ENCODE peak calls at places on chromosomes 2 and 18, in nine cellular contexts. M is sigmoid colon, O is ovary, C is astrocyte, Z is adrenal gland, E is BJ, F is GM12864, G is kidney epithelial cell, S is cardiac muscle cell. L is an unnamed sample.

GRCh38 chr2:238098854-238099708 is 1.1 kb upstream of the ESPNL start:
- DNase-seq in M (no peak), O (no peak), C (no peak), Z (no peak), E (no peak), F (no peak), G (peak; percentile 72), S (no peak), L (no peak)

GRCh38 chr2:62415019-62415431 is 91.0 kb downstream of the TMEM17 start:
- DNase-seq in M (no peak), O (no peak), C (no peak), Z (no peak), E (no peak), F (peak; percentile 78), G (no peak), S (no peak), L (no peak)

GRCh38 chr2:110993557-110994231 is 127.0 kb upstream of the BCL2L11 start:
- DNase-seq in M (no peak), O (no peak), C (no peak), Z (no peak), E (no peak), F (no peak), G (peak; percentile 58), S (peak; percentile 17), L (peak; percentile 54)

GRCh38 chr2:31440764-31441163 is 26.2 kb upstream of the XDH start:
- DNase-seq in M (no peak), O (no peak), C (peak; percentile 95), Z (no peak), E (peak; percentile 85), F (no peak), G (peak; percentile 10), S (no peak), L (peak; percentile 31)

GRCh38 chr2:8576525-8577157 is 105.2 kb upstream of the ID2 start:
- DNase-seq in M (peak; percentile 68), O (no peak), C (no peak), Z (no peak), E (no peak), F (peak; percentile 47), G (no peak), S (no peak), L (no peak)

GRCh38 chr2:234841321-234842015 is 110.3 kb upstream of the SH3BP4 start:
- DNase-seq in M (no peak), O (no peak), C (no peak), Z (no peak), E (no peak), F (no peak), G (no peak), S (no peak), L (no peak)

GRCh38 chr2:173264603-173265366 is 89.9 kb upstream of the CDCA7 start:
- DNase-seq in M (no peak), O (no peak), C (no peak), Z (no peak), E (no peak), F (peak; percentile 61), G (no peak), S (no peak), L (no peak)

GRCh38 chr18:49563130-49563540 is 1.3 kb downstream of the LIPG start:
- DNase-seq in M (no peak), O (no peak), C (peak; percentile 47), Z (no peak), E (no peak), F (no peak), G (no peak), S (no peak), L (no peak)

GRCh38 chr2:46315103-46315890 is 18.1 kb downstream of the EPAS1 start:
- DNase-seq in M (peak; percentile 95), O (peak; percentile 94), C (peak; percentile 97), Z (peak; percentile 85), E (peak; percentile 86), F (no peak), G (peak; percentile 85), S (no peak), L (peak; percentile 90)

GRCh38 chr2:200662727-200663126 is 76.9 kb downstream of the AOX1 start:
- DNase-seq in M (no peak), O (no peak), C (peak; percentile 59), Z (peak; percentile 54), E (peak; percentile 22), F (no peak), G (peak; percentile 43), S (no peak), L (peak; percentile 72)

GRCh38 chr18:77110936-77111335 is 21.6 kb downstream of the MBP start:
- DNase-seq in M (no peak), O (no peak), C (no peak), Z (peak; percentile 7), E (no peak), F (no peak), G (no peak), S (no peak), L (no peak)

GRCh38 chr2:17830053-17831034 is 14.1 kb downstream of the MSGN1 start:
- DNase-seq in M (no peak), O (peak; percentile 53), C (peak; percentile 55), Z (peak; percentile 70), E (peak; percentile 12), F (no peak), G (peak; percentile 50), S (peak; percentile 91), L (no peak)

GRCh38 chr2:18690342-18690741 is 101.0 kb upstream of the NT5C1B start:
- DNase-seq in M (no peak), O (no peak), C (no peak), Z (no peak), E (no peak), F (no peak), G (no peak), S (peak; percentile 18), L (no peak)

GRCh38 chr2:175964195-175964594 is 37.9 kb downstream of the LNPK start:
- DNase-seq in M (no peak), O (no peak), C (no peak), Z (no peak), E (no peak), F (no peak), G (no peak), S (no peak), L (no peak)

GRCh38 chr2:85132392-85132791 is 800 bp upstream of the TCF7L1 start:
- DNase-seq in M (no peak), O (peak; percentile 54), C (peak; percentile 44), Z (no peak), E (no peak), F (no peak), G (no peak), S (no peak), L (no peak)

GRCh38 chr2:234996467-234997270 is 44.9 kb downstream of the SH3BP4 start:
- DNase-seq in M (peak; percentile 58), O (no peak), C (peak; percentile 94), Z (no peak), E (no peak), F (no peak), G (peak; percentile 79), S (peak; percentile 95), L (peak; percentile 84)

GRCh38 chr2:128306081-128306930 is 12.4 kb downstream of the HS6ST1 start:
- DNase-seq in M (peak; percentile 97), O (peak; percentile 89), C (peak; percentile 96), Z (no peak), E (peak; percentile 92), F (no peak), G (peak; percentile 83), S (peak; percentile 27), L (peak; percentile 58)
- TF ChIP-seq CTCF in M (no peak), O (peak; percentile 29), C (peak; percentile 50), Z (no peak), E (peak; percentile 73), F (no peak), G (peak; percentile 60), S (peak; percentile 38), L (peak; percentile 48)

GRCh38 chr2:220850116-220850515 is 722.0 kb downstream of the EPHA4 start:
- DNase-seq in M (no peak), O (no peak), C (no peak), Z (no peak), E (no peak), F (no peak), G (no peak), S (no peak), L (no peak)
- H3K4me3 ChIP-seq in M (no peak overlapping the region), O (no peak overlapping the region), C (no peak overlapping the region), Z (no peak overlapping the region), E (no peak overlapping the region), F (no peak overlapping the region), G (no peak overlapping the region), S (no peak overlapping the region), L (no peak overlapping the region)

DNA sequence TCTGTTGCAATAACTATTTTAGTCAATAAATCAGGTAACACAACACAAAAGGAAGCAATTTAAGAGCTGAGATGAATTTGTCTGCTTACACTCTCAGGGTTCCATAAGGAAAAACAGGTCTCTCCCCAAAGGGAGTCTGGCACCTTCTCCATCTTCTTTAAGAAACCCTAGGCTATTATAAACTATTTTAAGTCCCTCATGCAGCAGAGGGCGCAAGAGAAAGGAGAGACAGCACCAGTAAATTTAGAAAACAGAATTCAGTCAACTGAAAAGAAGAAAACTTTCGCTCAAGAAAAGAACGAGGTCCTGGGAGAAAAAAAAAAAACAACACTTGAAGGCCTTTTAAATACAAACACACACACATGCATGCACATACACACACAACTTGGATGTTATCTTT is 19.1 kb downstream of the SULT1C4 start:
- DNase-seq in M (no peak), O (no peak), C (no peak), Z (no peak), E (no peak), F (no peak), G (no peak), S (no peak), L (no peak)
- TF ChIP-seq CTCF in M (no peak), O (no peak), C (peak; percentile 8), Z (no peak), E (peak; percentile 55), F (peak; percentile 39), G (peak; percentile 8), S (peak; percentile 44), L (peak; percentile 29)

GRCh38 chr2:157059036-157059435 is 198.5 kb upstream of the GALNT5 start:
- DNase-seq in M (no peak), O (no peak), C (no peak), Z (no peak), E (no peak), F (no peak), G (no peak), S (no peak), L (no peak)

GRCh38 chr2:157053876-157054275 is 203.6 kb upstream of the GALNT5 start:
- DNase-seq in M (no peak), O (no peak), C (no peak), Z (no peak), E (no peak), F (no peak), G (no peak), S (no peak), L (no peak)

GRCh38 chr2:157058161-157058560 is 199.3 kb upstream of the GALNT5 start:
- DNase-seq in M (no peak), O (no peak), C (no peak), Z (no peak), E (no peak), F (no peak), G (no peak), S (no peak), L (no peak)

GRCh38 chr2:157055660-157056199 is 201.8 kb upstream of the GALNT5 start:
- DNase-seq in M (no peak), O (no peak), C (peak; percentile 29), Z (no peak), E (no peak), F (no peak), G (no peak), S (peak; percentile 12), L (no peak)

DNA sequence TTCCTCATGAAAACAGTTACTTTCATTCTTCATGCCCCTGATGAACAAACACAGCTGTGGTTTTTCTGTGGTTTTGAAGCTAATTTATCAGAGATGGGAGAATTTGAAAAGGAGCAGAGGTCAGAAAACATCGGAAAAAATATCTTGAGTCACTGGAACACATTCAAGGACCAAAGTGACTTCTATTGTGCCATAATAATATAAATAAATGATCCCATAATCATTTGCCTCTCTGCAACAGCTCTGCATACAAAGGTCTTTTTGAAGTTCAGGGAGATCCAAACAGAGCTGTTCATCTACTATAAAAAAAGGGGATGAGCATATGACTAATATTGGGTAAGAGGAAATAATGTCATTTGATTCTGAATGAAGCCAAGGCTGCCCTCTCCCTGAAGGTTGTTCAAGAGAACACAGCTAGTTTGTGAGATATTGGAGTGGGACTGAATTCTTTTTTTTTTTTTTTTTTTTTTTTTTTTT is 201.3 kb upstream of the GALNT5 start:
- DNase-seq in M (no peak), O (no peak), C (peak; percentile 84), Z (peak; percentile 23), E (peak; percentile 25), F (no peak), G (peak; percentile 28), S (no peak), L (no peak)
- H3K4me3 ChIP-seq in M (no peak overlapping the region), O (no peak overlapping the region), C (no peak overlapping the region), Z (no peak overlapping the region), E (no peak overlapping the region), F (no peak overlapping the region), G (no peak overlapping the region), S (no peak overlapping the region), L (no peak overlapping the region)